ENCODE peak calls at places on chromosomes 13 and 19, in nine cellular contexts. W is tibial nerve, T is esophagus squamous epithelium, P is ovary, G is prostate gland, J is A549, R is upper lobe of left lung, U is right lobe of liver, I is HCT116. Y is an unnamed sample. For H3K4me1, the result is how much of the 10 kb centered on the place peaks cover.

GRCh38 chr19:10290439-10290875 is 705 bp downstream of the ICAM5 start:
- DNase-seq in W (no peak), T (no peak), P (no peak), G (no peak), J (no peak), R (no peak), U (no peak), I (no peak), Y (no peak)

GRCh38 chr13:42370229-42370628 is 98.3 kb downstream of the AKAP11 start:
- DNase-seq in W (no peak), T (no peak), P (no peak), G (no peak), J (no peak), R (no peak), U (no peak), I (no peak), Y (no peak)

GRCh38 chr19:55173717-55174409 is 6.2 kb downstream of the SYT5 start:
- DNase-seq in W (no peak), T (no peak), P (no peak), G (no peak), J (peak), R (no peak), U (no peak), I (peak), Y (peak)

GRCh38 chr19:13091400-13092161 is 11.1 kb downstream of the LYL1 start:
- DNase-seq in W (no peak), T (no peak), P (peak), G (no peak), J (no peak), R (no peak), U (no peak), I (no peak), Y (no peak)

GRCh38 chr19:48741222-48741999 is 1.0 kb upstream of the RASIP1 start:
- DNase-seq in W (no peak), T (no peak), P (no peak), G (no peak), J (peak), R (peak), U (no peak), I (no peak), Y (peak)

GRCh38 chr13:27533155-27533643 is 82.8 kb upstream of the MTIF3 start:
- DNase-seq in W (peak), T (no peak), P (peak), G (peak), J (peak), R (peak), U (peak), I (peak), Y (peak)

GRCh38 chr13:45615501-45616101 is at the start of gene ERICH6B:
- DNase-seq in W (no peak), T (no peak), P (peak), G (no peak), J (no peak), R (no peak), U (no peak), I (no peak), Y (no peak)

GRCh38 chr13:31175847-31176536 is 14.3 kb upstream of the HSPH1 start:
- DNase-seq in W (no peak), T (no peak), P (no peak), G (no peak), J (no peak), R (no peak), U (no peak), I (no peak), Y (no peak)

GRCh38 chr13:110456550-110456949 is 105.0 kb downstream of the RAB20 start:
- DNase-seq in W (no peak), T (no peak), P (no peak), G (no peak), J (no peak), R (no peak), U (no peak), I (no peak), Y (peak)

GRCh38 chr19:18074192-18074591 is 12.5 kb downstream of the IL12RB1 start:
- DNase-seq in W (no peak), T (no peak), P (no peak), G (no peak), J (no peak), R (no peak), U (no peak), I (no peak), Y (no peak)

GRCh38 chr19:7372810-7373209 is 24.1 kb downstream of the ARHGEF18 start:
- DNase-seq in W (no peak), T (no peak), P (no peak), G (no peak), J (no peak), R (no peak), U (no peak), I (no peak), Y (no peak)

GRCh38 chr13:28606466-28606865 is 52.5 kb upstream of the POMP start:
- DNase-seq in W (no peak), T (no peak), P (no peak), G (no peak), J (no peak), R (no peak), U (no peak), I (no peak), Y (no peak)

GRCh38 chr19:9498183-9498902 is at the start of gene ZNF560:
- DNase-seq in W (no peak), T (no peak), P (no peak), G (no peak), J (no peak), R (no peak), U (no peak), I (no peak), Y (no peak)

GRCh38 chr13:48038763-48039162 is 1.2 kb downstream of the NUDT15 start:
- DNase-seq in W (no peak), T (no peak), P (no peak), G (no peak), J (no peak), R (no peak), U (no peak), I (no peak), Y (no peak)

GRCh38 chr13:112887151-112887550 is 81.9 kb upstream of the MCF2L start:
- DNase-seq in W (no peak), T (no peak), P (no peak), G (no peak), J (no peak), R (peak), U (peak), I (no peak), Y (peak)

GRCh38 chr19:45245334-45245787 is at the start of gene EXOC3L2:
- DNase-seq in W (no peak), T (no peak), P (no peak), G (no peak), J (no peak), R (peak), U (no peak), I (no peak), Y (no peak)

DNA sequence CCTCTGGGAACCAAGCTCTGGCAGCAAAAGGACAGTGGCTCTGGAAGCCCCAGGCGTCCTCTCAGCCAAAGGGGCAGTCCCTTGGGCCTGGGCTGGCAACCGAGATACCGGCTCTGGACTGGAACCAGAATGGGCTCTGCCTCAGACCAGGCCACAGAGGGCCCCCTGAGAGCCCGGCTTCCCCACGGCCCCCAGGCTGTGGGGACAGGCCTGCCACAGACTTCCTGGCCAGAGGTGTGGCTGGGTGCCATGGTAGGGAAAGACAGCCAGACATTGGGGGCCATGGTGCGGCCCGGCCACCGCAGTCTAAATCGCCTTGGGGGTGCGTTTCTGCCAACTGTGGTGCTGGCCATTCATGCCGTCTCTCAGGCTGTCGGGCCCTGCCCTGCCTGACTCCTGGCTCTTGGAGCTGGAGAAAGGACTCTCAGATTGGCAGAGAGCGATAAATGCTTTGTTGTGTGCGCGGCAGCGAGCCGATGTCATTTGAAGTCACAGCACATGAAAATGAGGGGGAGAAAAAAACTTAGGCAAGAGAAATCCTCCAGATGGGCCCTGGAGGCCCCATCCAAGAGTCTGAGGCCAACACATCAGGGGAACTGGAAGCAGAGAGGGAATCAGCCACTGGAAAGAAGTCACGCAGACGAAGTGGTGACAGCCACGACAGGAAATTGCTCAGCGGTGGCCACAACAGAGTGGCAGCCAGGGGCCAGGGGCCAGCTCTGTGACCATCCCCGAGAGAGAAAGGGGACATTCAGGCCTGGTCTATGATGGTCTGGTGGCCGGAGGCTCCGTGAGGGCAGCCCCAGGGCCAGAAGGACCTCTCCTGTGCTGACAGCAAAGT is 26.5 kb downstream of the SH3GL1 start:
- DNase-seq in W (no peak), T (no peak), P (peak), G (no peak), J (no peak), R (no peak), U (no peak), I (no peak), Y (no peak)
- H3K27ac ChIP-seq in W (peak), T (peak), P (peak), G (peak), J (peak), R (peak), U (peak), I (peak), Y (peak)

GRCh38 chr19:11735375-11735774 is 3.4 kb downstream of the ZNF823 start:
- DNase-seq in W (no peak), T (no peak), P (no peak), G (no peak), J (no peak), R (no peak), U (no peak), I (no peak), Y (no peak)

GRCh38 chr19:11738746-11739620 is at the start of gene ZNF823:
- DNase-seq in W (peak), T (peak), P (peak), G (peak), J (peak), R (peak), U (peak), I (peak), Y (peak)

GRCh38 chr19:11736696-11737095 is 2.0 kb downstream of the ZNF823 start:
- DNase-seq in W (no peak), T (no peak), P (no peak), G (no peak), J (no peak), R (peak), U (no peak), I (no peak), Y (no peak)

GRCh38 chr19:11737964-11738745 is 591 bp downstream of the ZNF823 start:
- DNase-seq in W (peak), T (no peak), P (peak), G (peak), J (no peak), R (peak), U (peak), I (no peak), Y (peak)
- TF ChIP-seq POLR2A in W (no peak), T (peak), P (no peak), G (peak), J (no peak), R (no peak), U (peak), I (no peak), Y (no peak)

GRCh38 chr13:25174304-25174703 is 2.2 kb upstream of the AMER2 start:
- DNase-seq in W (no peak), T (no peak), P (no peak), G (no peak), J (no peak), R (no peak), U (no peak), I (no peak), Y (no peak)
- H3K4me1 ChIP-seq in W (under half), T (under half), P (under half), G (under half), J (under half), R (under half), U (under half), I (under half), Y (under half)

DNA sequence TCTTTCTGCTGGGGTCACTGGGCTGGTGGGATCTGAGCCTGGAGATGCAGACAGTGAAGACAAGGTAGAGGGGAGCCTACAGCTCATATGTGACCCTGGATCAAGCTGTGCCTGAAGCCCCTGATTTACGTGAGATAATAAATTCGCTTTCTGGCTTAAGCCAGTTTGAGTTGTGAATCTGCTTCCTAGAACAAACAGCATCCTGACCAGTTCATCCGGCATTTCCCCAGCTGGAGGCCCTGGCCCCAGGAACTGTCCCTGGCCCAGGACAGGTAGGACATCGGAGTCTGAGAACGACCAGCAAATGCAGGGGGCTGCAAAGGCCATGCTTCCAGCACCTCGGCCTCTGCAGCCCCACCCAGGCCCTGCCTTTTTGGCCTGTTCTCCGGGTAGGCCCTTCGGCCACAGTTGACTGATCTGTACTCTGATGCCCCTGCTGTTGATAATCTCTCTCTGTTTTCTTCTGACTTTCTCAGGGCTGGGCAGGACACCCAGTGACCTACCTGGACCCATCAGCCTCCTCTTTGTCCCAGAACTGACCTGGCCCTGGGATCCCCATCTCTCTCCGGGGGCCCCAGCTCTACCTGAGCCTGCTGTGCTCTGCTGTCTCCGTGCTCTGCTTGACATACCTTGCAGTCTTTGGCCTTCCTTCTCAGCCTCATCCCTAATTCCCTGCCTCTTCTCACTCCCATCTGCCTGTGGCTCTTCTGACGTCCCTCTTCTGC is 9.5 kb upstream of the VSIG10L start:
- DNase-seq in W (no peak), T (no peak), P (no peak), G (no peak), J (no peak), R (no peak), U (no peak), I (no peak), Y (no peak)
- H3K27ac ChIP-seq in W (no peak), T (peak), P (no peak), G (no peak), J (peak), R (no peak), U (peak), I (peak), Y (no peak)

DNA sequence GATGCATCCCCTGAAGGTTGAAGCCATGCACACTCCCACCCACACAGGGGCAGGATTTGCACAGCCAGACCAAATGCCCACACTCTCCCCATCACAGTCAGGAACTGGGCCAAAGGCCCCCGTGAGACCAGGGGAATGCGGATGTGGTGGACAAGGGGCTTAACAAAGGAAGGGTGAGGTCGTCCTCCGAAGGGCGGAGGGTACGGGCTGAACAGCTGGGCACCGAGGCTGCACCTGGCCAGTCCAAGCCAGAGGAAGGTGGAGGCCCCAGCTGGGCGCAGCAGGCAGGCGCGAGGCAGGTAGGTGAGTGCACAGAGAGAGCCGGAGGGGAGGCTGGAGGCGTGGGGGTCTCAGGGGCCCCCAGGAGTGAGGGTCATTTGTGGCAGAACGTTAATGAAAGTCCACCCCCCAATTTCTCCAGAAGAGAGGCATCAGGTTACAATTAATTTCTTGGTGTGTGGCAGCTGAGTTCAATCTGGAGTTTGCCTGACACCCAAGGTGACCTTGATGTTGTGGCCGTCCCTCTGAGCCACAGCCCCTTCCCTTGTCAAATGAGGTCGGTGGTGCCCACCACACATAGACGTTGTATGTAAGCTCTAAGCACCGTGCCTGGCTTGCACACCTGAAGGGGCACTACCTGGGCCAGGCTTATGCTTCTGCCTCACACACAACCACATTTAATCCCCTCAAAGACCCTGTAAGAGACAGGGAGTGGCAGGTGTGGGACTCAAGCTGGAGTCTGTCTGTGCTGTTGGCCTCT is 2.9 kb downstream of the KLK15 start:
- DNase-seq in W (no peak), T (no peak), P (no peak), G (no peak), J (no peak), R (no peak), U (no peak), I (no peak), Y (no peak)
- TF ChIP-seq POLR2A in W (no peak), T (no peak), P (no peak), G (no peak), J (no peak), R (no peak), U (no peak), I (no peak), Y (no peak)

GRCh38 chr19:47512183-47512947 is 2.5 kb downstream of the NAPA start:
- DNase-seq in W (no peak), T (no peak), P (peak), G (peak), J (no peak), R (peak), U (no peak), I (no peak), Y (no peak)

GRCh38 chr19:47511681-47512080 is 3.2 kb downstream of the NAPA start:
- DNase-seq in W (no peak), T (no peak), P (peak), G (no peak), J (no peak), R (no peak), U (no peak), I (no peak), Y (no peak)

GRCh38 chr19:47511128-47511517 is 3.7 kb downstream of the NAPA start:
- DNase-seq in W (peak), T (no peak), P (peak), G (no peak), J (no peak), R (peak), U (peak), I (no peak), Y (no peak)

GRCh38 chr19:47514151-47514868 is 553 bp downstream of the NAPA start:
- DNase-seq in W (no peak), T (no peak), P (peak), G (no peak), J (no peak), R (peak), U (peak), I (no peak), Y (peak)

DNA sequence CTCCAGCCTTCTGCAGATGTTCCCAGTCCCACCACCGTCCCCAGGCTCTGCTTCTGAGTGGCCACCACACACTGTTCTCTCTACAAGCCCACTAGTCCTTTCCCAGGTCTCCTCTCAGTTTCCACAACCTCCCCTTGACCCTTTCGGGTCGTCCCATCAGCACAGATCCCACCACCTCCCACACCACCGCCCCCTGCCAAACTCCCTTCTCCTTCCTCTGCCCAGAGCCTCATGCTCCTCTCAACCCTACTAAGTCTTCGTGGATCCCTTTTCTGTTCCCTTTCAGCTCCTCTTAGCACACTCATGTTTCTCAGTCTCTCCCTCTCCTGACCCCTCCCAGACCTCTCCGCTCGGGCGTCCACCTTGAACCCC is 1.9 kb downstream of the NAPA start:
- DNase-seq in W (no peak), T (no peak), P (no peak), G (no peak), J (no peak), R (no peak), U (no peak), I (no peak), Y (no peak)
- H3K4me1 ChIP-seq in W (half or more), T (half or more), P (under half), G (under half), J (under half), R (half or more), U (under half), I (under half), Y (half or more)

GRCh38 chr19:38037151-38037611 is 130.2 kb downstream of the SIPA1L3 start:
- DNase-seq in W (no peak), T (no peak), P (no peak), G (no peak), J (no peak), R (no peak), U (no peak), I (no peak), Y (no peak)

GRCh38 chr19:38035515-38036495 is 128.8 kb downstream of the SIPA1L3 start:
- DNase-seq in W (no peak), T (no peak), P (no peak), G (no peak), J (no peak), R (no peak), U (no peak), I (no peak), Y (no peak)

GRCh38 chr19:38034153-38034835 is 127.3 kb downstream of the SIPA1L3 start:
- DNase-seq in W (no peak), T (no peak), P (no peak), G (no peak), J (no peak), R (no peak), U (no peak), I (no peak), Y (no peak)

GRCh38 chr19:38033658-38034150 is 126.7 kb downstream of the SIPA1L3 start:
- DNase-seq in W (no peak), T (no peak), P (no peak), G (no peak), J (no peak), R (no peak), U (no peak), I (no peak), Y (peak)

GRCh38 chr19:38036707-38037106 is 129.7 kb downstream of the SIPA1L3 start:
- DNase-seq in W (no peak), T (no peak), P (no peak), G (no peak), J (no peak), R (no peak), U (no peak), I (no peak), Y (no peak)
- H3K27ac ChIP-seq in W (no peak), T (no peak), P (no peak), G (no peak), J (no peak), R (no peak), U (no peak), I (no peak), Y (no peak)

GRCh38 chr19:33428627-33429013 is 55.1 kb downstream of the CEBPG start:
- DNase-seq in W (no peak), T (no peak), P (no peak), G (no peak), J (no peak), R (no peak), U (no peak), I (no peak), Y (no peak)

GRCh38 chr19:33431986-33432385 is 58.5 kb downstream of the CEBPG start:
- DNase-seq in W (no peak), T (no peak), P (no peak), G (no peak), J (no peak), R (no peak), U (peak), I (no peak), Y (no peak)

GRCh38 chr19:33429891-33430673 is 56.6 kb downstream of the CEBPG start:
- DNase-seq in W (no peak), T (no peak), P (no peak), G (no peak), J (no peak), R (no peak), U (peak), I (no peak), Y (peak)

GRCh38 chr19:33432408-33433170 is 59.1 kb downstream of the CEBPG start:
- DNase-seq in W (no peak), T (no peak), P (no peak), G (no peak), J (no peak), R (no peak), U (peak), I (no peak), Y (peak)

GRCh38 chr19:33430674-33431277 is 57.3 kb downstream of the CEBPG start:
- DNase-seq in W (no peak), T (no peak), P (peak), G (peak), J (peak), R (peak), U (peak), I (peak), Y (peak)
- TF ChIP-seq POLR2A in W (no peak), T (no peak), P (no peak), G (no peak), J (no peak), R (no peak), U (no peak), I (no peak), Y (no peak)

Y was measured in spleen.